ENCODE peak calls at places on chromosome 11, in ten cellular contexts. V is tibial nerve, E is body of pancreas, G is cardiac muscle cell, L is PC-3, N is testis, W is pancreas, Q is spleen, H is A549, S is neural progenitor cell. B is an unnamed sample.

GRCh38 chr11:22671751-22672150 is 5.3 kb downstream of the GAS2 start:
- DNase-seq in V (no peak), E (no peak), G (no peak), L (peak; percentile 37), N (no peak), W (no peak), Q (no peak), H (no peak), S (no peak), B (no peak)

GRCh38 chr11:34637303-34637702 is 16.4 kb downstream of the EHF start:
- DNase-seq in V (no peak), E (peak; percentile 59), G (no peak), L (no peak), N (no peak), W (no peak), Q (no peak), H (no peak), S (no peak), B (peak; percentile 65)

GRCh38 chr11:76233936-76234703 is 27.8 kb upstream of the WNT11 start:
- DNase-seq in V (peak; percentile 58), E (peak; percentile 24), G (no peak), L (no peak), N (peak; percentile 67), W (peak; percentile 20), Q (peak; percentile 87), H (no peak), S (peak; percentile 68), B (peak; percentile 39)

GRCh38 chr11:64619811-64620285 is 28.8 kb downstream of the SLC22A12 start:
- DNase-seq in V (no peak), E (peak; percentile 64), G (peak; percentile 57), L (peak; percentile 38), N (peak; percentile 89), W (peak; percentile 65), Q (no peak), H (peak; percentile 44), S (peak; percentile 56), B (peak; percentile 87)

GRCh38 chr11:64017950-64018224 is 17.8 kb upstream of the FLRT1 start:
- DNase-seq in V (no peak), E (no peak), G (no peak), L (no peak), N (no peak), W (no peak), Q (no peak), H (no peak), S (no peak), B (no peak)

GRCh38 chr11:44828296-44828695 is 101.5 kb downstream of the TSPAN18 start:
- DNase-seq in V (no peak), E (no peak), G (no peak), L (no peak), N (no peak), W (no peak), Q (no peak), H (no peak), S (no peak), B (no peak)

GRCh38 chr11:103633037-103633788 is 403.2 kb upstream of the DDI1 start:
- DNase-seq in V (no peak), E (no peak), G (no peak), L (no peak), N (no peak), W (no peak), Q (no peak), H (no peak), S (no peak), B (no peak)

GRCh38 chr11:58075781-58076180 is 45.0 kb downstream of the OR6Q1 start:
- DNase-seq in V (no peak), E (no peak), G (no peak), L (peak; percentile 58), N (no peak), W (no peak), Q (no peak), H (no peak), S (no peak), B (no peak)

GRCh38 chr11:61336171-61336935 is 3.3 kb downstream of the TKFC start:
- DNase-seq in V (peak; percentile 42), E (peak; percentile 89), G (peak; percentile 88), L (peak; percentile 93), N (peak; percentile 84), W (peak; percentile 77), Q (peak; percentile 96), H (peak; percentile 83), S (peak; percentile 92), B (peak; percentile 80)

GRCh38 chr11:35486934-35487333 is 38.5 kb downstream of the PAMR1 start:
- DNase-seq in V (no peak), E (peak; percentile 58), G (no peak), L (no peak), N (no peak), W (peak; percentile 36), Q (no peak), H (no peak), S (no peak), B (peak; percentile 55)

GRCh38 chr11:96257972-96258951 is 84.7 kb downstream of the MAML2 start:
- DNase-seq in V (no peak), E (no peak), G (no peak), L (no peak), N (no peak), W (no peak), Q (no peak), H (no peak), S (no peak), B (no peak)

GRCh38 chr11:66130978-66131377 is 60.9 kb downstream of the PACS1 start:
- DNase-seq in V (no peak), E (no peak), G (no peak), L (no peak), N (no peak), W (no peak), Q (no peak), H (no peak), S (no peak), B (no peak)

GRCh38 chr11:114158886-114159285 is 99.4 kb downstream of the ZBTB16 start:
- DNase-seq in V (peak; percentile 21), E (peak; percentile 61), G (no peak), L (peak; percentile 66), N (no peak), W (no peak), Q (no peak), H (no peak), S (no peak), B (no peak)

GRCh38 chr11:46692450-46692849 is 8.0 kb downstream of the ARHGAP1 start:
- DNase-seq in V (no peak), E (no peak), G (no peak), L (no peak), N (no peak), W (no peak), Q (no peak), H (no peak), S (no peak), B (no peak)

GRCh38 chr11:46694095-46694494 is 6.3 kb downstream of the ARHGAP1 start:
- DNase-seq in V (no peak), E (no peak), G (no peak), L (no peak), N (no peak), W (no peak), Q (no peak), H (no peak), S (no peak), B (no peak)

GRCh38 chr11:46695345-46696211 is 4.8 kb downstream of the ARHGAP1 start:
- DNase-seq in V (no peak), E (no peak), G (no peak), L (no peak), N (no peak), W (no peak), Q (no peak), H (no peak), S (no peak), B (no peak)

GRCh38 chr11:46694607-46695006 is 5.8 kb downstream of the ARHGAP1 start:
- DNase-seq in V (no peak), E (no peak), G (no peak), L (no peak), N (no peak), W (no peak), Q (no peak), H (no peak), S (no peak), B (no peak)

DNA sequence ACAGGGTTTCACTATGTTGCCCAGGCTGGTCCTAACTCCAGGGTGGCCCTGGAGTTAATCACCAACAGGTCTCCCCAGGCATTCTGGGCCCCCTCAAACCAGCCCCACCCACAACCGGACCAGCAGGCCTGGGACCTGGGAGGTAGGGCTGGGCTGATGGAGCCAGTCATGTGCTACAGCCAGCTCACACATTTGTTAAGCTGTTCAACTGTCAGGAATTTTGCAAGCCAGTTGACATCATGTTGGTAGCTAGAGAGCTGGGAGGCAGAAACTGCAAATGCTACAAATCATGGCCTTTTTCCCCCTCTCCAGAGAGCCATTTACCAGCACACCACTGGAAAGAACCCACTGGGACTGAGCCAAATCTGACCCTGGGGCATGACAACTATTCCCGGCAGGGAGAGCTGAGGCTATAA is 6.8 kb downstream of the ARHGAP1 start:
- DNase-seq in V (no peak), E (no peak), G (no peak), L (no peak), N (no peak), W (no peak), Q (no peak), H (no peak), S (no peak), B (no peak)
- H3K27ac ChIP-seq in V (no peak overlapping the region), E (no peak overlapping the region), G (no peak overlapping the region), L (no peak overlapping the region), N (no peak overlapping the region), W (no peak overlapping the region), Q (no peak overlapping the region), H (peak overlapping the region; percentile 1), S (no peak overlapping the region), B (no peak overlapping the region)

GRCh38 chr11:67997460-67997921 is 6.4 kb downstream of the UNC93B1 start:
- DNase-seq in V (no peak), E (no peak), G (no peak), L (no peak), N (no peak), W (no peak), Q (peak; percentile 82), H (no peak), S (no peak), B (no peak)
- H3K27ac ChIP-seq in V (peak overlapping the region; percentile 40), E (no peak overlapping the region), G (no peak overlapping the region), L (no peak overlapping the region), N (no peak overlapping the region), W (no peak overlapping the region), Q (no peak overlapping the region), H (peak overlapping the region; percentile 56), S (no peak overlapping the region), B (no peak overlapping the region)

GRCh38 chr11:74257934-74258553 is 53.4 kb downstream of the P4HA3 start:
- DNase-seq in V (no peak), E (peak; percentile 58), G (peak; percentile 13), L (peak; percentile 64), N (peak; percentile 71), W (peak; percentile 31), Q (no peak), H (peak; percentile 32), S (no peak), B (peak; percentile 82)
- H3K27ac ChIP-seq in V (no peak overlapping the region), E (no peak overlapping the region), G (no peak overlapping the region), L (peak overlapping the region; percentile 24), N (no peak overlapping the region), W (no peak overlapping the region), Q (no peak overlapping the region), H (peak overlapping the region; percentile 83), S (no peak overlapping the region), B (peak overlapping the region; percentile 65)

DNA sequence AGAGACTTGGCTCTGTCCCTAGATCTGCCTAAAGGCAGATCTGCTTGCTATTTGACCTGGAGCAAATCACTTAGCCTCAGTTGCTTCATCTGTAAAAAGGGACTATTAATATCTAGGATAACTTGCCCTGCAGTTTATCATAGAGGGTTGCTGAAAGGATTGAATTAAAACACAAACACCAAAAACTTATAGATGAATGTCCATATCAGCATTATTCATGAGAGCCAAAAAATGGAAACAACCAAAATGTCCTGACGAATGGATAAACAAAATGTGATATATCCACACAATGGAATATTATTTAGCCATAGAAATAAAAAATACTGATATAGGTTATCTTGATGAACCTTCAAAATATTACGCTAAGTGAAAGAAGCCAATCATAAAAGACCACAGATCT is 67.2 kb downstream of the USP35 start:
- DNase-seq in V (no peak), E (no peak), G (no peak), L (no peak), N (no peak), W (no peak), Q (no peak), H (no peak), S (no peak), B (no peak)
- H3K27ac ChIP-seq in V (no peak overlapping the region), E (no peak overlapping the region), G (no peak overlapping the region), L (no peak overlapping the region), N (no peak overlapping the region), W (peak overlapping the region; percentile 56), Q (no peak overlapping the region), H (no peak overlapping the region), S (no peak overlapping the region), B (peak overlapping the region; percentile 46)

B was measured in thyroid gland.